ENCODE peak calls at places on chromosomes 3 and 15, in five cellular contexts. One of them, this sample, is unnamed. For H3K4me1 and H3K36me3, the result is how much of the 10 kb centered on the place peaks cover.

GRCh38 chr3:50674349-50675178 is at the start of gene DOCK3:
- DNase-seq in tibial artery: peak
- DNase-seq in MM.1S: peak
- DNase-seq in heart left ventricle: peak
- DNase-seq in psoas muscle: peak
- DNase-seq in this sample: peak

GRCh38 chr3:187748050-187748481 is 2.8 kb upstream of the BCL6 start:
- DNase-seq in tibial artery: peak
- DNase-seq in MM.1S: peak
- DNase-seq in heart left ventricle: peak
- DNase-seq in psoas muscle: peak
- DNase-seq in this sample: peak

GRCh38 chr3:160006282-160007163 is 17.9 kb downstream of the IL12A start:
- DNase-seq in tibial artery: peak
- DNase-seq in MM.1S: peak
- DNase-seq in heart left ventricle: peak
- DNase-seq in psoas muscle: no peak
- DNase-seq in this sample: peak

GRCh38 chr3:142104763-142105162 is 44.6 kb downstream of the TFDP2 start:
- DNase-seq in tibial artery: no peak
- DNase-seq in MM.1S: no peak
- DNase-seq in heart left ventricle: no peak
- DNase-seq in psoas muscle: no peak
- DNase-seq in this sample: no peak

GRCh38 chr3:179702271-179702947 is 49.6 kb downstream of the USP13 start:
- DNase-seq in tibial artery: no peak
- DNase-seq in MM.1S: no peak
- DNase-seq in heart left ventricle: no peak
- DNase-seq in psoas muscle: no peak
- DNase-seq in this sample: no peak

GRCh38 chr3:64686446-64686908 is 1.3 kb downstream of the ADAMTS9 start:
- DNase-seq in tibial artery: no peak
- DNase-seq in MM.1S: peak
- DNase-seq in heart left ventricle: peak
- DNase-seq in psoas muscle: no peak
- DNase-seq in this sample: no peak

GRCh38 chr3:161423911-161424522 is 52.7 kb upstream of the SPTSSB start:
- DNase-seq in tibial artery: no peak
- DNase-seq in MM.1S: peak
- DNase-seq in heart left ventricle: no peak
- DNase-seq in psoas muscle: no peak
- DNase-seq in this sample: no peak

GRCh38 chr15:45647828-45648227 is 13.0 kb downstream of the SQOR start:
- DNase-seq in tibial artery: no peak
- DNase-seq in MM.1S: no peak
- DNase-seq in heart left ventricle: no peak
- DNase-seq in psoas muscle: no peak
- DNase-seq in this sample: no peak

GRCh38 chr15:31039961-31040360 is 48.5 kb upstream of the MTMR10 start:
- DNase-seq in tibial artery: no peak
- DNase-seq in MM.1S: no peak
- DNase-seq in heart left ventricle: no peak
- DNase-seq in psoas muscle: no peak
- DNase-seq in this sample: no peak

GRCh38 chr3:149501524-149501923 is 27.0 kb downstream of the TM4SF4 start:
- DNase-seq in tibial artery: no peak
- DNase-seq in MM.1S: no peak
- DNase-seq in heart left ventricle: no peak
- DNase-seq in psoas muscle: no peak
- DNase-seq in this sample: no peak

GRCh38 chr3:157493627-157494550 is 9.3 kb downstream of the VEPH1 start:
- DNase-seq in tibial artery: no peak
- DNase-seq in MM.1S: peak
- DNase-seq in heart left ventricle: no peak
- DNase-seq in psoas muscle: no peak
- DNase-seq in this sample: no peak

GRCh38 chr3:55042591-55042990 is 114.7 kb upstream of the LRTM1 start:
- DNase-seq in tibial artery: no peak
- DNase-seq in MM.1S: no peak
- DNase-seq in heart left ventricle: no peak
- DNase-seq in psoas muscle: no peak
- DNase-seq in this sample: no peak

GRCh38 chr3:119294889-119295769 is 946 bp downstream of the ARHGAP31 start:
- DNase-seq in tibial artery: peak
- DNase-seq in MM.1S: peak
- DNase-seq in heart left ventricle: peak
- DNase-seq in psoas muscle: no peak
- DNase-seq in this sample: peak

GRCh38 chr3:173397161-173398110 is at the start of gene NLGN1:
- DNase-seq in tibial artery: peak
- DNase-seq in MM.1S: peak
- DNase-seq in heart left ventricle: peak
- DNase-seq in psoas muscle: peak
- DNase-seq in this sample: peak

GRCh38 chr3:157276801-157277200 is 116.9 kb upstream of the CCNL1 start:
- DNase-seq in tibial artery: no peak
- DNase-seq in MM.1S: no peak
- DNase-seq in heart left ventricle: no peak
- DNase-seq in psoas muscle: no peak
- DNase-seq in this sample: no peak

GRCh38 chr3:85808750-85809149 is 850.0 kb downstream of the CADM2 start:
- DNase-seq in tibial artery: no peak
- DNase-seq in MM.1S: no peak
- DNase-seq in heart left ventricle: no peak
- DNase-seq in psoas muscle: no peak
- DNase-seq in this sample: no peak

GRCh38 chr15:70596354-70597055 is 166.9 kb downstream of the UACA start:
- DNase-seq in tibial artery: no peak
- DNase-seq in MM.1S: no peak
- DNase-seq in heart left ventricle: no peak
- DNase-seq in psoas muscle: no peak
- DNase-seq in this sample: no peak

GRCh38 chr15:95269247-95270155 is 1038.1 kb downstream of the MCTP2 start:
- DNase-seq in tibial artery: no peak
- DNase-seq in MM.1S: no peak
- DNase-seq in heart left ventricle: no peak
- DNase-seq in psoas muscle: no peak
- DNase-seq in this sample: peak

GRCh38 chr3:183381179-183381578 is 47.2 kb downstream of the MCF2L2 start:
- DNase-seq in tibial artery: no peak
- DNase-seq in MM.1S: no peak
- DNase-seq in heart left ventricle: no peak
- DNase-seq in psoas muscle: no peak
- DNase-seq in this sample: no peak

GRCh38 chr3:10366681-10367101 is 45.8 kb upstream of the SEC13 start:
- DNase-seq in tibial artery: no peak
- DNase-seq in MM.1S: no peak
- DNase-seq in heart left ventricle: no peak
- DNase-seq in psoas muscle: peak
- DNase-seq in this sample: no peak

GRCh38 chr3:50616770-50617095 is 218 bp upstream of the MAPKAPK3 start:
- DNase-seq in tibial artery: peak
- DNase-seq in MM.1S: peak
- DNase-seq in heart left ventricle: peak
- DNase-seq in psoas muscle: peak
- DNase-seq in this sample: peak

GRCh38 chr3:114406922-114407321 is 113.1 kb downstream of the TIGIT start:
- DNase-seq in tibial artery: no peak
- DNase-seq in MM.1S: no peak
- DNase-seq in heart left ventricle: no peak
- DNase-seq in psoas muscle: no peak
- DNase-seq in this sample: no peak

GRCh38 chr3:114411811-114412803 is 118.3 kb downstream of the TIGIT start:
- DNase-seq in tibial artery: no peak
- DNase-seq in MM.1S: no peak
- DNase-seq in heart left ventricle: no peak
- DNase-seq in psoas muscle: no peak
- DNase-seq in this sample: no peak

GRCh38 chr3:114408763-114409162 is 114.9 kb downstream of the TIGIT start:
- DNase-seq in tibial artery: no peak
- DNase-seq in MM.1S: no peak
- DNase-seq in heart left ventricle: no peak
- DNase-seq in psoas muscle: no peak
- DNase-seq in this sample: no peak

GRCh38 chr3:114409291-114409690 is 115.5 kb downstream of the TIGIT start:
- DNase-seq in tibial artery: no peak
- DNase-seq in MM.1S: no peak
- DNase-seq in heart left ventricle: no peak
- DNase-seq in psoas muscle: no peak
- DNase-seq in this sample: no peak

DNA sequence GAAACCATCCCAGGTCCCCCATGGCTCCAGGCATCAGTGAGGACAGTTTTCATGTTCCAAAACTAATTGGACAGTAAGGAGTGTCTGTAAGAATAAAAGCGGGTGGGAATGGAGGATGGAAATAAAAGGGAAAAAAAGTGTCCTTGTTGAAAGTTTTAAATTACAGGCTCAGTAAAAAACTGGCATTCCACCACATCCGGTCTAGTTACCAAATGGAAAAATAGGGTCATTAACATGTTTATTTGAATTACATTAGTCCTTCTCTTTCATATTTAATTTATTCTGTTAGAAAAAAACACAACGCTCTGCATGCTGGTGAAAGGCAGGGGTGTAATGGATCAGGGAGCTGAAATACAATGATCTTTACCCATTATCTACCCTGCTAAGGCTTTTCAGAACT is 117.5 kb downstream of the TIGIT start:
- DNase-seq in tibial artery: no peak
- DNase-seq in MM.1S: no peak
- DNase-seq in heart left ventricle: no peak
- DNase-seq in psoas muscle: no peak
- DNase-seq in this sample: no peak
- H3K4me1 ChIP-seq in tibial artery: under half
- H3K4me1 ChIP-seq in MM.1S: under half
- H3K4me1 ChIP-seq in heart left ventricle: under half
- H3K4me1 ChIP-seq in psoas muscle: half or more
- H3K4me1 ChIP-seq in this sample: under half

DNA sequence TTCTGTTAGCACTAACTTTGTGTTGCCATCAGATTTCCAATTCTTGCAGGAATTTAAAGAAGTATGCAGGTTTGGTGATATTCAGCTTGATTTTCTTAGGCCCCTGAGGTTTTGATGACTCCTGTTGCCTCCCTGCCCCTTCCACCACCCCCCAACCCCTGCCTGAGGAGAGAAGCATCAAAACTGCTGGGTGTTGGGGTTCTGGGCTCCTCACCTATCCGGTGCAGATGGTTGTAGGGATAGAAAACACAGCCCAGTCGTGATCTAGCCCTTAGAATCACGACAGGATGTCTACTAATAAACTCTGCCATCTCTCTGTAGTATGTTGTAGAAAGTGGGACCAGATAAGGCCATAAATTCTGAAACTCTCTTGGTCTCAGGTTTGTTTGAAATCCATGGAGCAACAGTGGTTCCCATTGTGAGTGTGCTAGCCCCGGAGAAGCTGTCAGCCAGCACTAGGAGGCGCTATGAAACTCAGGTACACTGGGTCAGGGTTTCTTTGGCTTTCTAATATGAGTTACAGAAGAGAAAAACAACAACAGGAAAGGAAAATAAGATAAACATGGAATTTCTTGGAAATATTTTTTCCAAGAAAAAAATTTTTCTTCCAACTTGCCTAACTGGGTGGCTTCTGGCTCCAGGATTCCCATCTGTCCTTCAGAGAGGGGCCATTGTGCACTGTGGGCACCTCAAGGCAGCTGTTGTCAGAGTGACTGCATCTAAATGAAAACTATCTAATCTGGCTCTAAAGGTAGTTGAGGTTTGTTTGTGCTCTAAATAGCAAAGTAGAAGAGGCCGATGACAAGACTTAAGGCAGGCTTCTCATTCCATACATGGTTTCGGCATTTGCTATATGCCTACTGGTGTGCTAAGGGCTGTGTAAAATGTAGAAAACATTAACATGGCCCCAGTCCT is 8.7 kb downstream of the SRP14 start:
- DNase-seq in tibial artery: no peak
- DNase-seq in MM.1S: peak
- DNase-seq in heart left ventricle: no peak
- DNase-seq in psoas muscle: no peak
- DNase-seq in this sample: no peak
- TF ChIP-seq CTCF in tibial artery: peak
- TF ChIP-seq CTCF in MM.1S: peak
- TF ChIP-seq CTCF in heart left ventricle: peak
- TF ChIP-seq CTCF in psoas muscle: peak
- TF ChIP-seq CTCF in this sample: peak

DNA sequence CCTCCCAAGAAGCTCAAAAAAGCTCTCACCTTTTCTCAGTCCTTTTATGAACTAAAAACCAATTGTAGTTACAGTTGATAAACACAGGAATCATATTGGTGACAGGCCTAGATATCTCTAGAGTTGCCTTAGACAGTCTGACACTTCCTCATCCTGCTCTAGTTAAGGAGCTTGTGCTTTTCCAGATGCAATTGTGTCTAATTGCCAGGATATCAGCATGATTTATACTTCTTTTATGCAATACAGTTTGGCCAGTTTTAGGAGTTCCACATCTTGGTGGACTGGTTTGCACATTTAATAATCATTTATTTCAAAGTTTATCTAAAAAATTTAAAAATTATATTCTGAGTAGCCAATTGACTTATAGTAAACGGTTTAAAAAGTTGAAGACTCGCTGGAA is 95.7 kb downstream of the DUT start:
- DNase-seq in tibial artery: no peak
- DNase-seq in MM.1S: no peak
- DNase-seq in heart left ventricle: no peak
- DNase-seq in psoas muscle: no peak
- DNase-seq in this sample: no peak
- H3K36me3 ChIP-seq in tibial artery: half or more
- H3K36me3 ChIP-seq in MM.1S: under half
- H3K36me3 ChIP-seq in heart left ventricle: half or more
- H3K36me3 ChIP-seq in psoas muscle: under half
- H3K36me3 ChIP-seq in this sample: under half

GRCh38 chr15:33021806-33022389 is 172.6 kb downstream of the FMN1 start:
- DNase-seq in tibial artery: no peak
- DNase-seq in MM.1S: peak
- DNase-seq in heart left ventricle: no peak
- DNase-seq in psoas muscle: no peak
- DNase-seq in this sample: no peak
- H3K4me1 ChIP-seq in tibial artery: under half
- H3K4me1 ChIP-seq in MM.1S: under half
- H3K4me1 ChIP-seq in heart left ventricle: under half
- H3K4me1 ChIP-seq in psoas muscle: under half
- H3K4me1 ChIP-seq in this sample: under half